ENCODE peak calls at places on chromosomes 11 and 22, in five cellular contexts. X is CD14-positive monocyte; F is thoracic aorta; N is fibroblast of lung; A is activated T-cell treated with anti-CD3 and anti-CD28 coated beads, Interleukin-2, amount 50 U/mL, for 72 hours. Z is an unnamed sample.
A peak's percentile ranks its signal among the peaks of the same experiment; 100 is the strongest.

GRCh38 chr22:41596776-41597634 is 7.4 kb upstream of the PMM1 start:
- DNase-seq in X (no peak), F (no peak), N (peak; percentile 37), A (peak; percentile 45), Z (no peak)

GRCh38 chr11:109552376-109552775 is 130.4 kb downstream of the C11orf87 start:
- DNase-seq in X (no peak), F (no peak), N (peak; percentile 41), A (no peak), Z (no peak)

GRCh38 chr11:86172894-86173293 is 71.7 kb upstream of the EED start:
- DNase-seq in X (no peak), F (no peak), N (peak; percentile 90), A (peak; percentile 14), Z (no peak)

GRCh38 chr11:19374189-19374588 is 133.4 kb upstream of the E2F8 start:
- DNase-seq in X (no peak), F (no peak), N (peak; percentile 85), A (no peak), Z (no peak)

GRCh38 chr22:49381595-49382450 is 445.9 kb downstream of the BRD1 start:
- DNase-seq in X (no peak), F (no peak), N (no peak), A (no peak), Z (no peak)

GRCh38 chr11:10592331-10592730 is 23.9 kb upstream of the LYVE1 start:
- DNase-seq in X (no peak), F (no peak), N (peak; percentile 97), A (no peak), Z (no peak)

GRCh38 chr11:134331565-134332188 is at the start of gene GLB1L2:
- DNase-seq in X (no peak), F (no peak), N (peak; percentile 10), A (peak; percentile 80), Z (no peak)

GRCh38 chr11:95241673-95242072 is 10.7 kb upstream of the SESN3 start:
- DNase-seq in X (no peak), F (no peak), N (peak; percentile 16), A (no peak), Z (no peak)

GRCh38 chr22:36610567-36610966 is 81.6 kb upstream of the EIF3D start:
- DNase-seq in X (no peak), F (no peak), N (no peak), A (no peak), Z (no peak)

GRCh38 chr22:47066616-47066905 is 304.1 kb downstream of the TBC1D22A start:
- DNase-seq in X (no peak), F (no peak), N (no peak), A (no peak), Z (no peak)

GRCh38 chr11:103202048-103202651 is 92.9 kb downstream of the DYNC2H1 start:
- DNase-seq in X (no peak), F (no peak), N (peak; percentile 38), A (no peak), Z (no peak)

GRCh38 chr11:125166347-125166841 is 1.8 kb downstream of the PKNOX2 start:
- DNase-seq in X (no peak), F (no peak), N (peak; percentile 49), A (peak; percentile 8), Z (no peak)

GRCh38 chr11:79185351-79185750 is 255.5 kb downstream of the TENM4 start:
- DNase-seq in X (no peak), F (no peak), N (no peak), A (no peak), Z (no peak)

GRCh38 chr22:39353346-39353745 is 3.6 kb downstream of the SYNGR1 start:
- DNase-seq in X (no peak), F (no peak), N (peak; percentile 40), A (no peak), Z (no peak)

Z was measured in esophagus squamous epithelium.